ENCODE peak calls at places on chromosomes 5 and 9, in eight cellular contexts. X is fibroblast of mammary gland, W is A549, M is DND-41, K is OCI-LY7, T is right cardiac atrium, C is mesenchymal stem cell, P is HepG2. Q is an unnamed sample.

GRCh38 chr9:15622596-15622995 is 69.8 kb downstream of the CCDC171 start:
- DNase-seq in M (no peak), C (peak; percentile 17), T (no peak), K (peak; percentile 18), P (no peak), W (peak; percentile 26), X (peak; percentile 28), Q (no peak)

GRCh38 chr9:134993996-134994720 is 76.4 kb upstream of the FCN1 start:
- DNase-seq in W (no peak), P (no peak), X (no peak), T (no peak), C (no peak), M (no peak), K (no peak), Q (no peak)

GRCh38 chr5:122170630-122171029 is 41.3 kb downstream of the ZNF474 start:
- DNase-seq in P (no peak), M (no peak), K (no peak), W (no peak), X (peak; percentile 64), T (no peak), C (no peak), Q (no peak)

GRCh38 chr5:73998496-73998895 is 372.5 kb downstream of the ARHGEF28 start:
- DNase-seq in M (no peak), P (peak; percentile 30), X (peak; percentile 36), T (no peak), K (no peak), C (no peak), W (no peak), Q (no peak)

GRCh38 chr9:2620876-2621677 is 510 bp upstream of the VLDLR start:
- DNase-seq in P (peak; percentile 36), K (no peak), X (peak; percentile 66), T (peak; percentile 85), W (peak; percentile 81), M (peak; percentile 88), C (peak; percentile 77), Q (peak; percentile 69)

GRCh38 chr9:30349526-30350513 is 2034.6 kb upstream of the ACO1 start:
- DNase-seq in T (no peak), P (no peak), W (peak; percentile 2), X (no peak), M (no peak), C (no peak), K (no peak), Q (peak; percentile 26)

GRCh38 chr5:14741721-14742426 is 77.4 kb downstream of the OTULIN start:
- DNase-seq in W (no peak), X (no peak), M (peak; percentile 77), C (no peak), K (no peak), T (no peak), P (no peak), Q (no peak)

GRCh38 chr5:126369995-126370731 is 53.0 kb upstream of the GRAMD2B start:
- DNase-seq in C (peak; percentile 49), K (no peak), M (no peak), T (no peak), P (peak; percentile 83), W (peak; percentile 6), X (no peak), Q (no peak)

GRCh38 chr5:116747881-116748280 is 173.3 kb upstream of the SEMA6A start:
- DNase-seq in C (peak; percentile 11), T (no peak), P (peak; percentile 27), W (no peak), K (no peak), X (peak; percentile 12), M (no peak), Q (no peak)

GRCh38 chr5:170313344-170313743 is 15.8 kb upstream of the LCP2 start:
- DNase-seq in M (no peak), K (no peak), W (peak; percentile 8), C (no peak), X (no peak), P (no peak), T (no peak), Q (no peak)

GRCh38 chr9:128587453-128587852 is 35.1 kb downstream of the SPTAN1 start:
- DNase-seq in T (no peak), C (no peak), X (no peak), P (no peak), M (peak; percentile 87), K (no peak), W (no peak), Q (no peak)

DNA sequence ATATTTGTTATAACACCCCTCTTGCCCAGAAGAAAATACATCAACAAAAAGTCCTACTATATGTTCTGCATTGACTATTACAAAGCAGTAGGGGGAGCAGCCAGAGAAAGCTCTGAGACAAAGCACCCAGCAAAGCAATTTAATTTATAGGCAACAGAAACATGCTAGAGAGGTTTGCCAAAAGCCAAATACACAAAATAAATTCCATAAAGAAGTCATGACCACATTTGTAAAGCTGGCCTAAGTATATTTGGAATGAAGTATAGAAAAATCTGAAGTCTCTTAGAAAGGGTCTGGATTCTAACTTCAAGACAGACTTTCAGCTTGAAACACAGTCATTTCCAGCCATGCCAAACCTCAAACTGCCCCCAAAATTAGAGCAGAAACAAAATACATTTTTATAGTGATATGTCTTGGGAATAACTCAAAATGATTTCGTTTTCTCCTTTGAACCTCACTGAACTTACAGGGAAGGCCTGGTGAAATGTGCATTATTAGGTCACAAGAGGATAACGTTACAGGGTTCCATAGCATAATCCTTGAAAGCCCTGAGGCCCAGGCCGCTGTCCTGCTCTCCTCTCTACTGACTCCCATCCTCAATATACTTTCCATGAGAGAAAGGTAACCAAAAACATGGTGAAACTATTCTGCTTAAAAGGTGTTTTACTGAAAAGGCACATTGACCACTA is 451.8 kb downstream of the RAB3C start:
- DNase-seq in X (peak; percentile 78), T (no peak), C (peak; percentile 66), M (no peak), P (no peak), W (peak; percentile 81), K (peak; percentile 4), Q (no peak)
- H3K4me3 ChIP-seq in X (no peak overlapping the region), T (peak overlapping the region; percentile 7), C (no peak overlapping the region), M (no peak overlapping the region), P (no peak overlapping the region), W (peak overlapping the region; percentile 74), K (no peak overlapping the region), Q (no peak overlapping the region)

GRCh38 chr5:157389103-157389502 is 70.9 kb upstream of the NIPAL4 start:
- DNase-seq in M (no peak), P (no peak), X (no peak), C (no peak), K (no peak), T (no peak), W (no peak), Q (no peak)

GRCh38 chr5:157388148-157388547 is 71.9 kb upstream of the NIPAL4 start:
- DNase-seq in K (no peak), C (peak; percentile 44), W (no peak), M (no peak), X (no peak), P (no peak), T (no peak), Q (no peak)

GRCh38 chr5:157390924-157391297 is 69.1 kb upstream of the NIPAL4 start:
- DNase-seq in T (no peak), M (no peak), P (no peak), C (no peak), W (no peak), X (no peak), K (no peak), Q (no peak)

GRCh38 chr5:157387683-157388093 is 72.3 kb upstream of the NIPAL4 start:
- DNase-seq in X (peak; percentile 96), P (peak; percentile 23), K (no peak), T (peak; percentile 38), C (peak; percentile 95), W (peak; percentile 85), M (no peak), Q (no peak)

GRCh38 chr5:157390179-157390923 is 69.7 kb upstream of the NIPAL4 start:
- DNase-seq in P (peak; percentile 93), X (peak; percentile 94), K (no peak), C (peak; percentile 85), T (no peak), W (peak; percentile 98), M (no peak), Q (no peak)
- H3K4me3 ChIP-seq in P (no peak overlapping the region), X (no peak overlapping the region), K (no peak overlapping the region), C (no peak overlapping the region), T (no peak overlapping the region), W (no peak overlapping the region), M (no peak overlapping the region), Q (no peak overlapping the region)

GRCh38 chr9:694499-695154 is 146.9 kb upstream of the DMRT1 start:
- DNase-seq in M (no peak), K (no peak), X (peak; percentile 92), C (peak; percentile 88), W (peak; percentile 72), T (peak; percentile 31), P (no peak), Q (peak; percentile 44)
- H3K4me3 ChIP-seq in M (no peak overlapping the region), K (no peak overlapping the region), X (peak overlapping the region; percentile 10), C (no peak overlapping the region), W (peak overlapping the region; percentile 16), T (peak overlapping the region; percentile 77), P (no peak overlapping the region), Q (peak overlapping the region; percentile 4)

DNA sequence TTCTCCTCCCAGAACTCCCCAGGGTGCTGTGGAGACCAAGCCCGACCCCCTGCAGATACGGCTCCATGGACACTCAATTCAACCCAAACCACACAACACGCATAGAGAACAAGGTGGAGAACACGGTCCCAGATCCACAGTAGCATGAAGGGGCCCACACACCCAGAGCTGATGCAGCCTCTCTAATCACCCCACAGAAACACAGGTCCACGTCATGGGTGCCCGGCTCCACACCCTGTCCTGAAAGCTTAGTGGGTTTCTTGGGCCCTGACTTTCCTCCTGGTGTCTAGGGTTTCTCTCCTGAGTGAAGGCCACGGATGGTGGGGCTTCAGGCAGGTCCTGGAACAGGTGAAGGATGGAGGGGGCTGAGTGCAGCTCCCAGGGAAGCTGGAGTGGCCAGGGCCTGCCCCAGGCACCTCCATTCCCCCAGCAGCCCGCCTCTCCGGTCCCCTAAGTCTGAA is 1.5 kb upstream of the SLC23A1 start:
- DNase-seq in W (no peak), T (no peak), K (no peak), M (no peak), X (no peak), P (no peak), C (no peak), Q (no peak)
- H3K4me3 ChIP-seq in W (no peak overlapping the region), T (peak overlapping the region; percentile 37), K (peak overlapping the region; percentile 79), M (peak overlapping the region; percentile 18), X (no peak overlapping the region), P (peak overlapping the region; percentile 68), C (no peak overlapping the region), Q (peak overlapping the region; percentile 48)

DNA sequence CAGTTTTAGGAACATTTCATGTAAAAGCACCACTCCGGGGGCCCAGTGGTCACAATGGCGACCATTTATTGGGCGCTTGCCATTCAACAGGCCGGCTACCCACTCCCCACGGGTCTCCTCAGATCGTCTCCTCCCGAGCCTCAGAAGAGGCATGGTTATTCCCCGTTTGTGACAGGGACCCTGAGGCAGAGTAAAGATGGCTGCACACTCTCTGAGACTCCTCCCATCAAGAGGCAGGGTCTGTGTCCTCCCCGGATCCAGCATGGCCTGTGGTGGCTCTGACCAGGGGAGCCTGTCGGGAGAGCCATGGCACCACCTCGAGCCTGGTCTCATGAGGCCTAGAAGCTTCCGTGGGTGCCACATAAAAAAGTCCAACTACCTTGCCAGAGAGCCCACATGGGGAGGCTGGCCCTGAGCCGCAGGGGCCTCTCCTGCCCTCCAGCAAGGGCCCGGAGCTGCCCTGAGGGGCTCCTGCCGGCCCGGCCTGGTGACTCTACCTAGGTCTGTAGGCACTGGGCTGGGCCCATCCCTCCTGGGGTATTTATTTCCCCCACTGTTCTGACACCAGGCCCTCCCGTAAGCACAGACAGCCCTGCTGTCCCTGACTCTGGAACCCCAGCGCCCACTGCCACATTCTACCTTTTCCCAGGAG is 90.8 kb downstream of the VAV2 start:
- DNase-seq in P (no peak), X (no peak), K (no peak), T (no peak), M (no peak), W (no peak), C (no peak), Q (no peak)
- H3K4me3 ChIP-seq in P (no peak overlapping the region), X (no peak overlapping the region), K (peak overlapping the region; percentile 19), T (no peak overlapping the region), M (no peak overlapping the region), W (no peak overlapping the region), C (no peak overlapping the region), Q (no peak overlapping the region)

Q was measured in right lobe of liver.